ENCODE peak calls at places on chromosomes 4 and X, in eight cellular contexts. C, P, A, N, M, F, J and S are unnamed samples.

GRCh38 chrX:78665286-78665685 is 6.2 kb upstream of the RTL3 start:
- DNase-seq in M (no peak), P (no peak), C (peak), J (no peak), F (peak), A (no peak), N (no peak), S (no peak)

GRCh38 chr4:174262624-174263444 is 20.6 kb downstream of the FBXO8 start:
- DNase-seq in P (no peak), C (no peak), M (no peak), A (no peak), F (no peak), J (no peak), N (no peak), S (no peak)

GRCh38 chr4:173910911-173911310 is 372.6 kb downstream of the FBXO8 start:
- DNase-seq in F (no peak), P (no peak), J (no peak), C (no peak), N (no peak), M (no peak), A (no peak), S (no peak)

GRCh38 chrX:131083510-131084142 is 25.5 kb downstream of the ARHGAP36 start:
- DNase-seq in J (no peak), N (no peak), P (peak), F (no peak), M (no peak), A (no peak), C (no peak), S (peak)

GRCh38 chrX:42495139-42495538 is 282.8 kb downstream of the PPP1R2C start:
- DNase-seq in A (peak), F (no peak), C (no peak), J (no peak), P (no peak), N (no peak), M (no peak), S (no peak)

GRCh38 chr4:47543331-47543730 is 58.3 kb downstream of the ATP10D start:
- DNase-seq in N (no peak), F (peak), M (peak), P (no peak), C (peak), A (no peak), J (no peak), S (no peak)

GRCh38 chr4:17646693-17647092 is 32.3 kb downstream of the MED28 start:
- DNase-seq in C (no peak), M (no peak), J (no peak), F (no peak), N (no peak), P (no peak), A (no peak), S (no peak)

GRCh38 chr4:56286763-56287162 is 100.5 kb downstream of the AASDH start:
- DNase-seq in J (no peak), N (no peak), P (no peak), M (no peak), C (no peak), A (no peak), F (peak), S (no peak)

GRCh38 chr4:148447672-148448071 is 5.5 kb upstream of the NR3C2 start:
- DNase-seq in C (no peak), N (peak), M (no peak), P (no peak), F (no peak), A (peak), J (no peak), S (peak)

GRCh38 chr4:151324124-151324448 is 1.3 kb downstream of the SH3D19 start:
- DNase-seq in N (no peak), C (no peak), F (no peak), P (no peak), M (no peak), A (no peak), J (no peak), S (peak)

GRCh38 chr4:28557755-28558154 is 1697.1 kb downstream of the STIM2 start:
- DNase-seq in J (no peak), P (no peak), F (peak), A (no peak), C (peak), N (peak), M (peak), S (no peak)

GRCh38 chrX:10557166-10557565 is 63.2 kb downstream of the MID1 start:
- DNase-seq in J (no peak), F (no peak), C (no peak), N (no peak), P (no peak), M (no peak), A (no peak), S (no peak)

GRCh38 chr4:52234539-52235174 is 183.6 kb downstream of the SPATA18 start:
- DNase-seq in C (peak), J (peak), A (no peak), F (no peak), N (peak), M (peak), P (peak), S (peak)

GRCh38 chr4:37830640-37831039 is 4.2 kb downstream of the PGM2 start:
- DNase-seq in N (no peak), A (no peak), J (no peak), M (no peak), C (no peak), F (no peak), P (no peak), S (no peak)

GRCh38 chr4:56410247-56410646 is 23.0 kb upstream of the AASDH start:
- DNase-seq in C (peak), A (no peak), F (peak), J (peak), N (peak), M (peak), P (peak), S (peak)

GRCh38 chr4:114780205-114780604 is 181.6 kb downstream of the UGT8 start:
- DNase-seq in F (peak), A (no peak), M (peak), P (peak), J (peak), N (peak), C (peak), S (peak)

GRCh38 chrX:3317191-3317718 is 29.2 kb downstream of the MXRA5 start:
- DNase-seq in P (no peak), N (no peak), J (no peak), C (no peak), A (no peak), F (no peak), M (no peak), S (peak)

GRCh38 chr4:88211473-88212252 is 53.2 kb upstream of the ABCG2 start:
- DNase-seq in C (peak), P (peak), A (peak), F (no peak), M (peak), J (peak), N (peak), S (peak)

GRCh38 chr4:24973471-24974251 is 57.1 kb downstream of the LGI2 start:
- DNase-seq in M (peak), J (peak), F (no peak), C (peak), P (no peak), A (no peak), N (peak), S (no peak)

GRCh38 chrX:109995155-109995554 is 7.8 kb upstream of the TMEM164 start:
- DNase-seq in J (no peak), N (no peak), M (no peak), C (no peak), F (no peak), P (no peak), A (no peak), S (no peak)

GRCh38 chr4:963276-964225 is 9.8 kb downstream of the DGKQ start:
- DNase-seq in M (no peak), A (peak), P (no peak), F (no peak), N (no peak), C (no peak), J (no peak), S (no peak)

GRCh38 chrX:22922961-22923360 is 76.8 kb upstream of the DDX53 start:
- DNase-seq in C (peak), A (no peak), J (peak), F (peak), P (no peak), N (peak), M (peak), S (no peak)

GRCh38 chr4:102517753-102518152 is 16.6 kb downstream of the NFKB1 start:
- DNase-seq in M (no peak), N (no peak), J (no peak), C (no peak), A (no peak), P (no peak), F (no peak), S (no peak)

DNA sequence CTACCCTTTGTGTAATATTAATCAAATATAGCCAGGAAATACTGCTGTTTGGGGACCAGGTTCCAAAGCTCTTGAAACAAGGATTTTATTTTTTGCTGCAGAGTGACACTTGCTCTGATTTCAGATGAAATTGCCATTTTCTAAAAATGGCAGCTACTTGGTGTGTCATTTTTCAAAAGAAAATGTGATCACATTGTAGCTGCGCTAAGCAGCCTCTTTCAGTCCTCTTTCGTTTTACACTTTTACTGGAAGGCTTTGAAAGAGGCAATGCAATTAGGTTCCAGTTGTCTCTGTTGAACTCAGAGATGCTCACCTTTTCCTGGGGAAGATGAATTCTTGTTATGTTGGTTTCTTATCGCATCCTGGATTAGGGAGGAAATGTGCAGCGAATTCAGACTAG is 85.1 kb downstream of the CT47B1 start:
- DNase-seq in J (no peak), M (no peak), A (no peak), C (no peak), F (no peak), P (no peak), N (no peak), S (no peak)
- H3K4me3 ChIP-seq in J (no peak), M (no peak), A (no peak), C (no peak), F (no peak), P (no peak), N (no peak), S (no peak)

GRCh38 chrX:20530319-20530979 is 263.7 kb upstream of the RPS6KA3 start:
- DNase-seq in P (peak), A (peak), M (peak), F (peak), C (peak), N (peak), J (peak), S (peak)
- H3K4me3 ChIP-seq in P (peak), A (no peak), M (peak), F (peak), C (peak), N (peak), J (no peak), S (no peak)

GRCh38 chr4:182531555-182532162 is 288.5 kb downstream of the TENM3 start:
- DNase-seq in A (no peak), M (peak), N (no peak), J (no peak), F (peak), C (peak), P (no peak), S (no peak)

GRCh38 chr4:182536221-182536620 is 293.0 kb downstream of the TENM3 start:
- DNase-seq in N (no peak), J (no peak), A (no peak), M (no peak), F (peak), C (no peak), P (peak), S (no peak)

GRCh38 chr4:182533948-182534347 is 290.7 kb downstream of the TENM3 start:
- DNase-seq in P (no peak), F (peak), A (no peak), C (peak), N (peak), J (no peak), M (peak), S (no peak)

GRCh38 chr4:182540496-182540895 is 297.3 kb downstream of the TENM3 start:
- DNase-seq in F (no peak), J (no peak), A (no peak), M (no peak), P (no peak), N (no peak), C (no peak), S (no peak)

DNA sequence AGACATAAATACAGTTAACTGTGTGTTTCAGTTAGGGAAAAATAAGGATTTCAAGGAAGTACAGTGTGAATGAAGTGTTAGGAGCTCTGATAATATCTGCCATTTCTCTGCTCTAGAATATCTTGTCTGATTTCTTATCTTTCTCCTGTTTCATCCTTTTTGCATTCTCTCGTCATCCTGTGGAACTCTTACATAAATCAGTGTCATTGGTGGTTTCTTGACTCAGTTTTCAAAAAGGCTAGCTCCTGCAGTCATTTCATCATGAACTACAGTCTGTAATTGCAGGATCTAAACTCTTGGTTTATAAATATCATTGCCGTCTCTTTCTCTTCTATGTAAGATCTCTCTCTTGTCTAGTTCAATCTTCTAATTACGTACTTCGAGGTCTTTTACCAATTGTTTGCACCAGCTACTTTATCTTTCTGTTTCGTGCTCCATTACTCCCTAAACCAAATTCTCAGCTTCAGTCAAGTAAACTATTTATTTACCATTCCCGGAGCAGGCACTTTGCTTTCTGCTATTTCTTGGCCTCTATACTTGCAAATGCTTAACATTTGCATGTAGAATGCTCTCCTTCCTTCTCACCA is 293.9 kb downstream of the TENM3 start:
- DNase-seq in P (no peak), F (peak), A (no peak), N (no peak), M (no peak), C (no peak), J (no peak), S (no peak)
- H3K4me3 ChIP-seq in P (peak), F (no peak), A (no peak), N (no peak), M (no peak), C (no peak), J (no peak), S (no peak)

DNA sequence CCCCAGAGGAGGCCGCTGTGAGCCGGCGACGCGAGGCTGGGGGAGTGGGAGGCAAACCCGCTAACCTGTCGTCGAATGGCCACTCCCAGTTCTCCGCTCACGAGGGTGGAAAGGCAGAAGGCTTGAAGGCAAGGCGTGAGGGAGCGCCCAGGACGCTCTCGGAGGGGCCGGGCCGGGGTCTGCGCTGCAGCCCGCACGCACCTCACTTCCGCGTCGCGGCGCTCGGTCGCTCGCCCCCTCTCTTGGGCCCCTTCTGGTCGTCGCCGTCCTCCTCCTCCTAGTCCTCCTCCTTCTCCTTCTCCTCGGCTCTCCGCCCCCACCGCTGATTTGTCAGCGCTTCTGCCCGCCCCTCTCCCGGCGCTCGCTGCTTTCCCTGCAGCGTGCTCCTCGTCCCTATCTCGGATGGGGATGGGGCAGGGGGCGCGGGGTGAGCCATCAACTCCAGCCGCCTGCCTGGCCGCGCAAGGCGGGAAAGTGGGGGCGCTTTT is at the start of gene SNCA:
- DNase-seq in C (no peak), N (no peak), F (peak), P (peak), A (no peak), J (peak), M (peak), S (peak)
- H3K4me3 ChIP-seq in C (peak), N (no peak), F (peak), P (peak), A (peak), J (peak), M (peak), S (peak)

GRCh38 chrX:24054182-24055042 is at the start of gene EIF2S3:
- DNase-seq in J (peak), P (peak), N (peak), F (peak), M (peak), A (peak), C (peak), S (peak)
- H3K4me3 ChIP-seq in J (peak), P (no peak), N (no peak), F (peak), M (peak), A (peak), C (peak), S (peak)

GRCh38 chrX:386768-387575 is at the start of gene PPP2R3B:
- DNase-seq in F (peak), P (peak), M (peak), N (peak), J (peak), C (peak), A (peak), S (peak)

GRCh38 chrX:389021-389441 is 2.3 kb upstream of the PPP2R3B start:
- DNase-seq in P (no peak), N (no peak), M (no peak), C (no peak), J (no peak), F (no peak), A (no peak), S (peak)

GRCh38 chrX:384861-385260 is 1.8 kb downstream of the PPP2R3B start:
- DNase-seq in A (no peak), C (no peak), F (no peak), J (no peak), P (no peak), N (no peak), M (no peak), S (peak)

GRCh38 chrX:387729-388128 is 1.0 kb upstream of the PPP2R3B start:
- DNase-seq in N (no peak), P (no peak), F (no peak), M (no peak), J (no peak), A (no peak), C (no peak), S (no peak)

DNA sequence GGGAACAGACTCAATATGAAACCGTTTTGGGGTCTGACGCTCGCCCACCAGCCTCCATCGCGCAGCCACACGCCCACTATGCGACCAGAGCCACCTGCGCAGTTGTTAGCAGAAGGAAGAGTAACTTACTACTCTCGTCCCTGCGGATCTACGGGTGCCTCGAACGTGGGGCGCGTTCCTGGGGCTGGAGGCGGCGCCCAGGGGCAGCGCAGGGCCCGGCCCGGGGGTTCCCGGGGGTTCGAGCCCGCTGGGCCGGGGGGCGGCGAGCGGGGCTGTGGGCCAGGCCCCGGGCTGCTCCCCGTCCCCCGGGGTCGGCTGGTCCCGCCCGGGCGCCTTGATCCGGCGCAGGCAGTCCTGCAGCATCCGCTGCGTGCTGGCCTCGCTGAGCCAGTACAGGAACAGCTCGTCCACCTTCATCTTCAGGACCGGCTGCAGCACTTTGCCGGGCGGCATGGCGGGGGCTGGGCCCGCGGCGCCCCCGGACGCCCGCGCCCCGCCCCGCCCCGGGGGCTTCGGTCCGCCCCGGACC is 404 bp downstream of the PPP2R3B start:
- DNase-seq in J (no peak), P (peak), C (no peak), F (no peak), N (no peak), A (no peak), M (no peak), S (no peak)
- H3K4me3 ChIP-seq in J (peak), P (peak), C (peak), F (peak), N (peak), A (peak), M (peak), S (peak)